ENCODE peak calls at places on chromosomes 4 and X, in four cellular contexts. One of them, this sample, is unnamed.

GRCh38 chr4:152735918-152736305 is 43.6 kb downstream of the TIGD4 start:
- DNase-seq in HepG2: no peak
- DNase-seq in GM12878: no peak
- DNase-seq in HEK293T: no peak
- DNase-seq in this sample: no peak

GRCh38 chr4:823093-823760 is 2.7 kb downstream of the CPLX1 start:
- DNase-seq in HEK293T: no peak
- DNase-seq in HepG2: no peak
- DNase-seq in GM12878: no peak
- DNase-seq in this sample: no peak

GRCh38 chr4:27270435-27270834 is 409.8 kb downstream of the STIM2 start:
- DNase-seq in HepG2: peak
- DNase-seq in HEK293T: no peak
- DNase-seq in GM12878: no peak
- DNase-seq in this sample: no peak

GRCh38 chrX:97517763-97518162 is 634.1 kb downstream of the RPA4 start:
- DNase-seq in GM12878: no peak
- DNase-seq in HepG2: no peak
- DNase-seq in HEK293T: no peak
- DNase-seq in this sample: no peak

GRCh38 chr4:76655566-76656479 is 220.8 kb downstream of the SHROOM3 start:
- DNase-seq in HepG2: no peak
- DNase-seq in HEK293T: no peak
- DNase-seq in GM12878: no peak
- DNase-seq in this sample: no peak

GRCh38 chr4:186726440-186727148 is 2.9 kb upstream of the FAT1 start:
- DNase-seq in HepG2: peak
- DNase-seq in HEK293T: peak
- DNase-seq in GM12878: no peak
- DNase-seq in this sample: peak

GRCh38 chr4:61950625-61951024 is 750.5 kb downstream of the ADGRL3 start:
- DNase-seq in GM12878: no peak
- DNase-seq in HepG2: no peak
- DNase-seq in HEK293T: no peak
- DNase-seq in this sample: no peak

GRCh38 chr4:123301942-123302341 is 94.7 kb upstream of the SPRY1 start:
- DNase-seq in GM12878: no peak
- DNase-seq in HepG2: no peak
- DNase-seq in HEK293T: no peak
- DNase-seq in this sample: no peak

DNA sequence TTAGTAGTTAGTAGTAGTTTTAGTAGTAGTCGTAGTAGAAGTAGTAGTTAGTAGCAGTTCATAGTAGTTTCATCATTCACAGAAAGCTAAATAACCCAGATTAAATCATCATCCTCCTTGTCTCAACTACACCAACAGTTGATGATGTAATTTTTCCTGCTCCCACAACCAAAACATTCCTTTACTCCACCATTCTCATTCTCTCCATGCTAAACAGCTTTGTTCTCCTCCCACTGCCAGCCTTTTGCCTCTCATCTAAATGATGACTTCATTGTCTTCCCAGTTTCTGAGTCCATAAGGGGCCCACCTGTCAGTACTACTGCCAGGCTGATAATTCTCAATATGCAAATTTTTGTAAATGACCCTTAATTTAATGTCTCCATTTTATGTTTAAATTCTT is 68.9 kb downstream of the ARHGAP24 start:
- DNase-seq in HEK293T: no peak
- DNase-seq in HepG2: no peak
- DNase-seq in GM12878: no peak
- DNase-seq in this sample: no peak
- TF ChIP-seq FOXK2 in HEK293T: no peak
- TF ChIP-seq FOXK2 in HepG2: no peak
- TF ChIP-seq FOXK2 in GM12878: no peak
- TF ChIP-seq FOXK2 in this sample: no peak

DNA sequence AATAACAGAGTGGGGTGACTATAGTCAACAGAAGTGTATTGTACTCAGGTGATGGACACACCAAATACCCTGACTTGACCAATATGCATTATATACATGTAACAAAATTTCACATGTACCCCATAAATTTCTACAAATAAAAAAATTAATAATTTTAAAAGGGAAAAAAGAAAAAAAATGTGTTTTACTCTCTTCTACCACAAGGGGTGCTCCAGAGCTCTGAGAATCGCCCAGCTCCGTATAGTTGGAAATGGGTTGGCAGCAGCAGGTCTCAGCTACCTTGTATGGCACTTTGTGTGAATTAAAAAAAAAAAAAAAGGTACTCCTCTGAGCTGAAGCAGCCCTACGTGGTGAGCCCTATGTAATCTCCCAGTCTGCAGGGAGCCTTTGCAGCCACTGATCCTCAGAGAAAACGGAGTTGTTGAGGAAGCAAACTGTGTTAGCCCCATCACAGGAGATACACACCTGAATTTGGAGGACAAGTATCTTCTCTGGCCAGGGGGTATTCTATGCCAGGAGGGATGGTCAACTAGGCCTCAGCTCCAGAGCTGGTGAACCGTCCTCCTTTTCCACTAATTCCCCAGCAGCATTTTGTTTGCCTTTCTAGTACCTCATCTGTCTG is 17.2 kb upstream of the POLA1 start:
- DNase-seq in HepG2: no peak
- DNase-seq in HEK293T: peak
- DNase-seq in GM12878: no peak
- DNase-seq in this sample: peak
- TF ChIP-seq FOXK2 in HepG2: no peak
- TF ChIP-seq FOXK2 in HEK293T: no peak
- TF ChIP-seq FOXK2 in GM12878: no peak
- TF ChIP-seq FOXK2 in this sample: no peak

GRCh38 chr4:133147365-133147821 is 1.7 kb upstream of the PCDH10 start:
- DNase-seq in GM12878: no peak
- DNase-seq in HEK293T: no peak
- DNase-seq in HepG2: no peak
- DNase-seq in this sample: no peak

GRCh38 chr4:133147922-133148689 is 988 bp upstream of the PCDH10 start:
- DNase-seq in GM12878: no peak
- DNase-seq in HepG2: no peak
- DNase-seq in HEK293T: peak
- DNase-seq in this sample: no peak

GRCh38 chr4:133149932-133150642 is 993 bp downstream of the PCDH10 start:
- DNase-seq in HepG2: no peak
- DNase-seq in GM12878: no peak
- DNase-seq in HEK293T: no peak
- DNase-seq in this sample: no peak

GRCh38 chr4:133149364-133149695 is 236 bp downstream of the PCDH10 start:
- DNase-seq in HepG2: no peak
- DNase-seq in HEK293T: no peak
- DNase-seq in GM12878: no peak
- DNase-seq in this sample: no peak

GRCh38 chr4:133148690-133149363 is at the start of gene PCDH10:
- DNase-seq in HepG2: peak
- DNase-seq in HEK293T: peak
- DNase-seq in GM12878: no peak
- DNase-seq in this sample: peak
- TF ChIP-seq FOXK2 in HepG2: no peak
- TF ChIP-seq FOXK2 in HEK293T: no peak
- TF ChIP-seq FOXK2 in GM12878: no peak
- TF ChIP-seq FOXK2 in this sample: no peak

DNA sequence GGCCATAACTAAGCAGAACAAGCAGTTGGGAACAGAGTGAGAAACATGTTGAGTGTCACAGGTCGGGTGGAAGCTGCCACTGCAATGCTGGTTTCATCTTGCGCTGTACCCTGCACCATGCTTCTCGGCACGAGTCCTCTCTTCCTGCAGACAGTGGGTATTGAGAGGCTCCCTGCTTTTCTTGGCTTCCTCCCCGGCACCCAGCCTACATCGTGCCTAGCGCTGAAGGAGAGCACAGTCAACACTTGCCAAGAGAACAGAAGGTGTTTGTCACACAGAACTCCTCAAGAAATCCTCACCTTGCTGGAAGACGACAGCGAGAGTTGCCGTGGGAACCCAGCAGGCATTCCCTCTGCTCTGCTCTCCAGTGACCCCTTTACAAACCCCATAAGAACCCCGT is 53.6 kb downstream of the EVC2 start:
- DNase-seq in HEK293T: no peak
- DNase-seq in GM12878: no peak
- DNase-seq in HepG2: no peak
- DNase-seq in this sample: no peak
- TF ChIP-seq FOXK2 in HEK293T: no peak
- TF ChIP-seq FOXK2 in GM12878: no peak
- TF ChIP-seq FOXK2 in HepG2: no peak
- TF ChIP-seq FOXK2 in this sample: no peak

GRCh38 chr4:71270901-71271300 is 67.9 kb upstream of the SLC4A4 start:
- DNase-seq in HepG2: peak
- DNase-seq in HEK293T: peak
- DNase-seq in GM12878: no peak
- DNase-seq in this sample: peak
- TF ChIP-seq FOXK2 in HepG2: no peak
- TF ChIP-seq FOXK2 in HEK293T: no peak
- TF ChIP-seq FOXK2 in GM12878: no peak
- TF ChIP-seq FOXK2 in this sample: no peak

DNA sequence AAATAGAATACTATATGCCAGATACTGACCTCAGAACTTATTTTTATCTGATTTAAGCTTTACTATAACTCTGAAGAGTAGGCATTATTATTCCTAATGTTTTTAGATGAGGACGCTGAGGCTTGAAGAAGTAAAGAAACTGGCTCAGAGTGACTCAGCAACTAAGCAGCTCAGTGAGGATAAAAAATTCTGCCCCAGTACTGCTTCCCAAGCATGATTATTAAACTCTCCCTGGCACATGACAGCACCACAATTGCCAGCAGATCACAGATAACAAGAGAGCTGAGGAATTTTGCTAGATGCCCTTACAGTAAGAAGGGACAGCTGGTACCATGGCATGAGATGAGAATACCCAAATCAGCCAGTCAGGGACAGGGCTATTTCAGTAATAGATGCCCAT is 219.4 kb downstream of the NKX6-1 start:
- DNase-seq in HEK293T: no peak
- DNase-seq in HepG2: no peak
- DNase-seq in GM12878: no peak
- DNase-seq in this sample: no peak
- TF ChIP-seq FOXK2 in HEK293T: no peak
- TF ChIP-seq FOXK2 in HepG2: no peak
- TF ChIP-seq FOXK2 in GM12878: no peak
- TF ChIP-seq FOXK2 in this sample: no peak

GRCh38 chr4:157832596-157832995 is 340.2 kb downstream of the GASK1B start:
- DNase-seq in GM12878: no peak
- DNase-seq in HepG2: peak
- DNase-seq in HEK293T: no peak
- DNase-seq in this sample: no peak

GRCh38 chr4:157840630-157841029 is 332.2 kb downstream of the GASK1B start:
- DNase-seq in HEK293T: no peak
- DNase-seq in HepG2: no peak
- DNase-seq in GM12878: no peak
- DNase-seq in this sample: no peak

GRCh38 chr4:157837071-157837470 is 335.8 kb downstream of the GASK1B start:
- DNase-seq in GM12878: no peak
- DNase-seq in HEK293T: no peak
- DNase-seq in HepG2: no peak
- DNase-seq in this sample: no peak

GRCh38 chr4:157838366-157838765 is 334.5 kb downstream of the GASK1B start:
- DNase-seq in GM12878: no peak
- DNase-seq in HEK293T: no peak
- DNase-seq in HepG2: no peak
- DNase-seq in this sample: no peak
- TF ChIP-seq FOXK2 in GM12878: no peak
- TF ChIP-seq FOXK2 in HEK293T: no peak
- TF ChIP-seq FOXK2 in HepG2: no peak
- TF ChIP-seq FOXK2 in this sample: no peak

GRCh38 chr4:8427262-8427661 is 13.3 kb downstream of the ACOX3 start:
- DNase-seq in GM12878: no peak
- DNase-seq in HEK293T: no peak
- DNase-seq in HepG2: no peak
- DNase-seq in this sample: no peak
- TF ChIP-seq FOXK2 in GM12878: no peak
- TF ChIP-seq FOXK2 in HEK293T: no peak
- TF ChIP-seq FOXK2 in HepG2: no peak
- TF ChIP-seq FOXK2 in this sample: no peak

This sample was measured in K562.